ENCODE peak calls at places on chromosomes 12 and 14, in four cellular contexts. U is mesendoderm, E is IMR-90, H is neuronal stem cell. V is an unnamed sample.

GRCh38 chr14:68476212-68476964 is 316.5 kb downstream of the ZFP36L1 start:
- DNase-seq in U (peak; percentile 80), H (no peak), E (peak; percentile 84), V (peak; percentile 97)

GRCh38 chr12:118220697-118221096 is 84.8 kb downstream of the PEBP1 start:
- DNase-seq in U (no peak), E (peak; percentile 64), H (no peak), V (no peak)

GRCh38 chr12:19222566-19222965 is 93.0 kb downstream of the PLEKHA5 start:
- DNase-seq in E (no peak), U (no peak), H (no peak), V (no peak)

GRCh38 chr14:56199095-56199975 is 81.1 kb downstream of the PELI2 start:
- DNase-seq in E (peak; percentile 99), H (no peak), U (peak; percentile 55), V (peak; percentile 100)

GRCh38 chr12:1595026-1595561 is 713 bp upstream of the FBXL14 start:
- DNase-seq in U (no peak), E (no peak), H (no peak), V (peak; percentile 41)

GRCh38 chr12:31728917-31729640 is at the start of gene AMN1:
- DNase-seq in U (peak; percentile 100), E (peak; percentile 99), H (peak; percentile 99), V (peak; percentile 99)

GRCh38 chr12:10562306-10562933 is 51.0 kb downstream of the MAGOHB start:
- DNase-seq in U (peak; percentile 37), H (peak; percentile 18), E (peak; percentile 54), V (peak; percentile 45)

GRCh38 chr12:80101126-80101525 is 1.8 kb downstream of the OTOGL start:
- DNase-seq in H (no peak), E (no peak), U (no peak), V (peak; percentile 57)

GRCh38 chr14:103623883-103624482 is 5.0 kb upstream of the KLC1 start:
- DNase-seq in E (no peak), H (no peak), U (no peak), V (no peak)

GRCh38 chr12:46524778-46525177 is 152.2 kb upstream of the SLC38A2 start:
- DNase-seq in U (peak; percentile 13), E (peak; percentile 92), H (no peak), V (peak; percentile 96)

GRCh38 chr14:24241829-24242443 is 487 bp downstream of the TINF2 start:
- DNase-seq in H (no peak), U (peak; percentile 96), E (peak; percentile 89), V (peak; percentile 97)

GRCh38 chr14:92460916-92461579 is 52.5 kb upstream of the RIN3 start:
- DNase-seq in U (no peak), H (no peak), E (peak; percentile 82), V (peak; percentile 76)

GRCh38 chr14:105582639-105583038 is 56.3 kb downstream of the TMEM121 start:
- DNase-seq in E (peak; percentile 15), H (no peak), U (peak; percentile 7), V (no peak)

GRCh38 chr12:3777206-3777809 is 24.4 kb upstream of the CRACR2A start:
- DNase-seq in U (peak; percentile 46), E (peak; percentile 43), H (peak; percentile 23), V (peak; percentile 48)

GRCh38 chr14:53921027-53921426 is 35.6 kb downstream of the BMP4 start:
- DNase-seq in H (no peak), E (no peak), U (peak; percentile 44), V (no peak)

GRCh38 chr14:100132161-100132902 is 27.1 kb downstream of the DEGS2 start:
- DNase-seq in H (no peak), E (no peak), U (no peak), V (no peak)

GRCh38 chr12:125688881-125689280 is 623.6 kb downstream of the AACS start:
- DNase-seq in H (no peak), U (no peak), E (no peak), V (no peak)

GRCh38 chr12:91836264-91836663 is 309.4 kb downstream of the BTG1 start:
- DNase-seq in H (no peak), E (no peak), U (no peak), V (no peak)

GRCh38 chr12:83470749-83471148 is 784.0 kb downstream of the TMTC2 start:
- DNase-seq in H (no peak), E (no peak), U (peak; percentile 79), V (no peak)

GRCh38 chr14:95841680-95842079 is 35.0 kb upstream of the TUNAR start:
- DNase-seq in H (no peak), E (no peak), U (no peak), V (no peak)

GRCh38 chr12:117874842-117875434 is 93.9 kb downstream of the KSR2 start:
- DNase-seq in E (peak; percentile 35), H (peak; percentile 68), U (peak; percentile 78), V (peak; percentile 60)

GRCh38 chr14:79602023-79602422 is 609.3 kb downstream of the DIO2 start:
- DNase-seq in H (no peak), E (no peak), U (no peak), V (no peak)

GRCh38 chr14:103380719-103381377 is 4.4 kb upstream of the MARK3 start:
- DNase-seq in E (no peak), U (no peak), H (no peak), V (no peak)

GRCh38 chr12:30041096-30041495 is 257.4 kb upstream of the TMTC1 start:
- DNase-seq in U (no peak), H (no peak), E (no peak), V (no peak)

GRCh38 chr12:45407188-45407850 is 191.4 kb downstream of the ANO6 start:
- DNase-seq in E (peak; percentile 83), H (no peak), U (no peak), V (peak; percentile 24)

GRCh38 chr14:104281768-104282301 is 143.4 kb downstream of the KIF26A start:
- DNase-seq in E (no peak), U (no peak), H (no peak), V (no peak)

GRCh38 chr14:57209561-57209960 is 59.1 kb downstream of the EXOC5 start:
- DNase-seq in U (no peak), E (peak; percentile 73), H (no peak), V (peak; percentile 54)

GRCh38 chr12:123973552-123974341 is 732 bp downstream of the ZNF664 start:
- DNase-seq in E (peak; percentile 10), H (peak; percentile 15), U (peak; percentile 55), V (no peak)

GRCh38 chr12:13005649-13006048 is 5.6 kb upstream of the HEBP1 start:
- DNase-seq in E (no peak), H (no peak), U (no peak), V (no peak)

GRCh38 chr14:94624537-94625352 is 12.6 kb downstream of the SERPINA3 start:
- DNase-seq in H (no peak), E (no peak), U (no peak), V (no peak)

GRCh38 chr14:94621358-94622134 is 9.4 kb downstream of the SERPINA3 start:
- DNase-seq in E (no peak), U (no peak), H (no peak), V (no peak)

GRCh38 chr14:94622653-94623421 is 10.6 kb downstream of the SERPINA3 start:
- DNase-seq in U (no peak), E (no peak), H (no peak), V (no peak)

GRCh38 chr14:94623856-94624499 is 11.8 kb downstream of the SERPINA3 start:
- DNase-seq in H (no peak), E (no peak), U (no peak), V (no peak)

DNA sequence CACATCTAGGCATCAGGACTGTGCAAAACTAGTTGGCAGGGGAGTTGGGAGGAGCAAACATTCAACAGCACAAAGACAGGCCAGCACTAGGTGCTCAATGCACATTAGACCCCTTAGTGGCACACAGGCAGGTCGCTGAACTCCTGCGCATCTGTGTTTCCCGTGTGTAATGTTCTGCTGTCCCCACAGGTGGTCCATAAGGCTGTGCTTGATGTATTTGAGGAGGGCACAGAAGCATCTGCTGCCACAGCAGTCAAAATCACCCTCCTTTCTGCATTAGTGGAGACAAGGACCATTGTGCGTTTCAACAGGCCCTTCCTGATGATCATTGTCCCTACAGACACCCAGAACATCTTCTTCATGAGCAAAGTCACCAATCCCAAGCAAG is 11.2 kb downstream of the SERPINA3 start:
- DNase-seq in U (no peak), E (no peak), H (no peak), V (no peak)
- H3K23ac ChIP-seq in U (no peak overlapping the region), E (no peak overlapping the region), H (no peak overlapping the region), V (no peak overlapping the region)

DNA sequence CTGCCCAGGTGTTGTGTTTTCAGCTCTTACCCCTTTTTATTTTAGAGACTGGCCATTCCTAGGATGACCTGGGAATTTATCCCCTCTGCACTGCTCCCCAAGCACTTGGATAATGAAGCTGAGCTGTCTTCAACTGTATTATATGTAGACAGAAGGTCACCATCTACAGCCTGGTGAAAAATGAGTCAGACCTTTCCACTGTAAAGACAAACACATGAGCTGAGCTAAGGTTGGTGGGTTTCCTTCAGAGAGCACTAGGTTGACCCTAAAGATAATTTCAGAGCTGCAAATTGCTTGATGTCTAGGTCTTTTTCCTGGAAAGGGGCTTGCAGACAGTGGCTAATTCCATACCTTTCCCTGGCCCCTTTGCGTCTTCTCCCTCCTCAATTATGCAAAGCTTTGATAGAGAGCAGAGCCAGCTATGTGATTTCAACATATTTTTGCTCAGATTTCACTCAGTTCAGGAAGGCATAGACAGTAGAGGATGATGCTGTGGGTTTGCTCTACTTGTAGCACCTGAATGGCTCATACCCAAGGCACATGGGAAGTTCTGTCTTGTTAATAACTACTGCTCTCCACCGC is 9.2 kb upstream of the IKZF4 start:
- DNase-seq in H (no peak), U (no peak), E (no peak), V (peak; percentile 22)
- H3K4ac ChIP-seq in H (no peak overlapping the region), U (no peak overlapping the region), E (no peak overlapping the region), V (no peak overlapping the region)

DNA sequence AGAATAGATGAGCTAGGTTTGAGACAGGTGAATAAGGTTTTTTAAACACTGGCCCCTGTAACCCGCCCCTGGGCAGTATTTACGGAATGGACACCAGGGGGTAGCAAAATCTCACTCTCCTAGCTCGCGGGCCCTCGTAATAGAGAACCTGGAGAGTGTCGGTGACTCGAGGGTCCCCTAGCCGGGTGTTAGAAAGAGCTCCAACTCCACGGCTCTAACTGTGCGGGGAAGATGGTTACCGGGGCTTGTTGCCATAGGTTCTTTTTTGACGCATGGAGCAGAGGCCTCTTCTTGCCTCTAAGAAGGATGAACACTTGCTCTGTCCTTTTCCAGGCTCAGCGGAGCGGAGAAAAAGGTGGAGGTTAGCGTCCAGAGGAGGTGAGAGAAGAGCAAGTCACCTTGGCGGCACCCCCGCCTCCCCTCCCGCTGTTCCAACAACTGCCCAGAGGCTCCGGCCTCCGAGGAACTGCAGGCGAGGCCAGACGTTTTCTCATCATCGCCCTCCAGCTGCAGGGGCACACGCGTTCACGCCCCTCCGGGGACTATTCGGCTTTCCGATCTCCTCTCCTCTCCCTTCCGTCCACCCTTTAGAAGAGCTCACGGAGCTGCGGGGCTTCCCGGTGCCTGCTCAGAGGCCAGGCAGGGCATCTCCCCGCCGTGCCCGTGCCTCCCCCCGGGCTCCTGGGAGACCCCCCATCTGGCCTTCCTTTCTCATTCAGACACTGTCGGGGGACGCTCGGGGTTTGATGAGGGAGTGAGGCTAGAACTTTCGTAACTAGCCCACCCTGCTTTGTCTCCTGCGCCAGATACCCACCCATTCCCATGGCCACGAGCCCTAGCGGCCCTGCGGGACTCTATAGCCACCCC is 1.4 kb upstream of the ARHGEF40 start:
- DNase-seq in H (peak; percentile 61), E (peak; percentile 52), U (peak; percentile 81), V (peak; percentile 66)
- H3K23ac ChIP-seq in H (peak overlapping the region; percentile 15), E (peak overlapping the region; percentile 64), U (peak overlapping the region; percentile 11), V (no peak overlapping the region)

DNA sequence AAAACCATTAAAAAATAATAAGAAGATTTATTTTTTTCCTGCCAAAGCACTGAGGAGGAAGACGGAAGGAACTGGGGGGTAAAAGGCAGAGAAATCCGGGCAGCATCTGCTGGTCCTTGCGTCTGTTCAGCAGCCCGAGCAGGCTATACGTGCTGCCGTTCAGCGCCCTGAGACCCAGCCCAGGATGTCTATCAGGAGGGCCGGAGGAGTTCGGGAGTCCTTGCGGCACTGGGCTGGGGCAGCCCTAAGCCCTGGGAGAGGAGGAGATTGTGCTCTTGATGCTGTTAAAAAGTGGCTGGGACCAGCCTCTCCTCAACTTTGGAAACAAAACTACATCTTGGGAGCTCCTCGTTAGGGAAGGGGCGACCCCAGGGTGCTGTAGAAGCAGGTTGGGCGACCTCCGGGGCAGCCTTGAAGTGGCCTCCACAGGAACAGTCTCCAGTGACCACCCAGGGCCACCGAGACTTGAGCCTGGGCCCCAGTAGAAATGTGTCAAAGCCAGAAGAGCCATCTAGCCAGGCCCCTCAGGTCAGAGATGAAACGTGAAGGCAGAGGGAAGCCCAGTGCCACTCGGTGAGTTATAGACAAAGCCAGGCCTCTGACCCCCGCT is 14.3 kb downstream of the PGF start:
- DNase-seq in H (no peak), U (no peak), E (no peak), V (no peak)
- H3K4ac ChIP-seq in H (no peak overlapping the region), U (no peak overlapping the region), E (peak overlapping the region; percentile 90), V (peak overlapping the region; percentile 8)